ENCODE peak calls at places on chromosome 1, in nine cellular contexts. One of them, this sample, is unnamed.
A peak's percentile ranks its signal among the peaks of the same experiment; 100 is the strongest.

GRCh38 chr1:94713472-94714141 is 106.5 kb upstream of the SLC44A3 start:
- DNase-seq in heart left ventricle: peak; percentile 87
- DNase-seq in fibroblast of mammary gland: peak; percentile 100
- DNase-seq in aorta: peak; percentile 91
- DNase-seq in MM.1S: no peak
- DNase-seq in fibroblast of pulmonary artery: peak; percentile 95
- DNase-seq in keratinocyte: peak; percentile 66
- DNase-seq in IMR-90: peak; percentile 99
- DNase-seq in right cardiac atrium: peak; percentile 85
- DNase-seq in this sample: peak; percentile 97

GRCh38 chr1:15803380-15803779 is 4.1 kb downstream of the UQCRHL start:
- DNase-seq in heart left ventricle: no peak
- DNase-seq in fibroblast of mammary gland: peak; percentile 44
- DNase-seq in aorta: no peak
- DNase-seq in MM.1S: peak; percentile 18
- DNase-seq in fibroblast of pulmonary artery: peak; percentile 50
- DNase-seq in keratinocyte: no peak
- DNase-seq in IMR-90: peak; percentile 38
- DNase-seq in right cardiac atrium: no peak
- DNase-seq in this sample: no peak

GRCh38 chr1:172821609-172822274 is 162.8 kb downstream of the FASLG start:
- DNase-seq in heart left ventricle: no peak
- DNase-seq in fibroblast of mammary gland: peak; percentile 94
- DNase-seq in aorta: no peak
- DNase-seq in MM.1S: no peak
- DNase-seq in fibroblast of pulmonary artery: peak; percentile 68
- DNase-seq in keratinocyte: no peak
- DNase-seq in IMR-90: peak; percentile 80
- DNase-seq in right cardiac atrium: no peak
- DNase-seq in this sample: peak; percentile 83

GRCh38 chr1:47208374-47208850 is 18.6 kb upstream of the PDZK1IP1 start:
- DNase-seq in heart left ventricle: no peak
- DNase-seq in fibroblast of mammary gland: peak; percentile 43
- DNase-seq in aorta: no peak
- DNase-seq in MM.1S: no peak
- DNase-seq in fibroblast of pulmonary artery: no peak
- DNase-seq in keratinocyte: no peak
- DNase-seq in IMR-90: no peak
- DNase-seq in right cardiac atrium: no peak
- DNase-seq in this sample: no peak

GRCh38 chr1:21818661-21819060 is 6.6 kb downstream of the LDLRAD2 start:
- DNase-seq in heart left ventricle: peak; percentile 62
- DNase-seq in fibroblast of mammary gland: peak; percentile 29
- DNase-seq in aorta: no peak
- DNase-seq in MM.1S: peak; percentile 59
- DNase-seq in fibroblast of pulmonary artery: peak; percentile 41
- DNase-seq in keratinocyte: no peak
- DNase-seq in IMR-90: no peak
- DNase-seq in right cardiac atrium: peak; percentile 70
- DNase-seq in this sample: no peak

GRCh38 chr1:202811296-202812175 is 782 bp downstream of the PCAT6 start:
- DNase-seq in heart left ventricle: peak; percentile 32
- DNase-seq in fibroblast of mammary gland: no peak
- DNase-seq in aorta: peak; percentile 52
- DNase-seq in MM.1S: no peak
- DNase-seq in fibroblast of pulmonary artery: no peak
- DNase-seq in keratinocyte: no peak
- DNase-seq in IMR-90: peak; percentile 13
- DNase-seq in right cardiac atrium: no peak
- DNase-seq in this sample: peak; percentile 28

GRCh38 chr1:107659961-107660360 is 305.0 kb downstream of the VAV3 start:
- DNase-seq in heart left ventricle: no peak
- DNase-seq in fibroblast of mammary gland: no peak
- DNase-seq in aorta: no peak
- DNase-seq in MM.1S: no peak
- DNase-seq in fibroblast of pulmonary artery: no peak
- DNase-seq in keratinocyte: no peak
- DNase-seq in IMR-90: no peak
- DNase-seq in right cardiac atrium: no peak
- DNase-seq in this sample: no peak

GRCh38 chr1:147669475-147670318 is 627 bp downstream of the ACP6 start:
- DNase-seq in heart left ventricle: peak; percentile 45
- DNase-seq in fibroblast of mammary gland: peak; percentile 33
- DNase-seq in aorta: peak; percentile 62
- DNase-seq in MM.1S: peak; percentile 96
- DNase-seq in fibroblast of pulmonary artery: peak; percentile 39
- DNase-seq in keratinocyte: no peak
- DNase-seq in IMR-90: peak; percentile 47
- DNase-seq in right cardiac atrium: peak; percentile 77
- DNase-seq in this sample: peak; percentile 33

GRCh38 chr1:109198043-109198695 is 15.5 kb upstream of the SARS1 start:
- DNase-seq in heart left ventricle: peak; percentile 65
- DNase-seq in fibroblast of mammary gland: peak; percentile 91
- DNase-seq in aorta: peak; percentile 71
- DNase-seq in MM.1S: no peak
- DNase-seq in fibroblast of pulmonary artery: peak; percentile 89
- DNase-seq in keratinocyte: peak; percentile 95
- DNase-seq in IMR-90: peak; percentile 91
- DNase-seq in right cardiac atrium: no peak
- DNase-seq in this sample: peak; percentile 89

GRCh38 chr1:207603777-207604176 is 41.2 kb upstream of the CR1L start:
- DNase-seq in heart left ventricle: no peak
- DNase-seq in fibroblast of mammary gland: peak; percentile 69
- DNase-seq in aorta: no peak
- DNase-seq in MM.1S: no peak
- DNase-seq in fibroblast of pulmonary artery: no peak
- DNase-seq in keratinocyte: no peak
- DNase-seq in IMR-90: peak; percentile 57
- DNase-seq in right cardiac atrium: no peak
- DNase-seq in this sample: peak; percentile 65

GRCh38 chr1:157201767-157202166 is 63.6 kb upstream of the ETV3 start:
- DNase-seq in heart left ventricle: no peak
- DNase-seq in fibroblast of mammary gland: no peak
- DNase-seq in aorta: no peak
- DNase-seq in MM.1S: no peak
- DNase-seq in fibroblast of pulmonary artery: no peak
- DNase-seq in keratinocyte: no peak
- DNase-seq in IMR-90: no peak
- DNase-seq in right cardiac atrium: no peak
- DNase-seq in this sample: no peak

GRCh38 chr1:197471248-197472035 is 203.4 kb downstream of the CRB1 start:
- DNase-seq in heart left ventricle: no peak
- DNase-seq in fibroblast of mammary gland: no peak
- DNase-seq in aorta: no peak
- DNase-seq in MM.1S: no peak
- DNase-seq in fibroblast of pulmonary artery: peak; percentile 67
- DNase-seq in keratinocyte: no peak
- DNase-seq in IMR-90: no peak
- DNase-seq in right cardiac atrium: peak; percentile 30
- DNase-seq in this sample: no peak

DNA sequence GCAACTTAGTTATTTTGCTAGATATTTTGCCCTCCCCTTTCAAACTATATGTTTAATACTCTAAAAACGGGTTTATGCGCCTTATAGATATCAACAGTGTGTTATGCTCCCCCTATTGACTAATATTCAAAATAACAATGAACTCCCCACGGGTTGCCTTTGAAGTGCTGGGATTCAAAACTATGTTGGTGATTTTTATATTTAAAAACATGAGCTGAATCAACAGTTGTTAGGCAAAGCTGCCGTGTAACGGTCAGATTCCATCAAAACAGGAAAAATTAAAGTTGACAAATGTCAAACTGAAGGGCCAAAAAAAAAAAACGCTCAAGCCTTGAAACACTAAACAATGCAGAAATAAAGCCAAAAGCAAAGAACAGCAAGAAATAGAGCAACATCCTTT is 2.5 kb downstream of the TGFBR3 start:
- DNase-seq in heart left ventricle: no peak
- DNase-seq in fibroblast of mammary gland: peak; percentile 70
- DNase-seq in aorta: no peak
- DNase-seq in MM.1S: peak; percentile 45
- DNase-seq in fibroblast of pulmonary artery: peak; percentile 67
- DNase-seq in keratinocyte: no peak
- DNase-seq in IMR-90: peak; percentile 62
- DNase-seq in right cardiac atrium: no peak
- DNase-seq in this sample: peak; percentile 75
- H3K4me3 ChIP-seq in heart left ventricle: peak overlapping the region; percentile 93
- H3K4me3 ChIP-seq in fibroblast of mammary gland: peak overlapping the region; percentile 93
- H3K4me3 ChIP-seq in aorta: no peak overlapping the region
- H3K4me3 ChIP-seq in MM.1S: no peak overlapping the region
- H3K4me3 ChIP-seq in fibroblast of pulmonary artery: peak overlapping the region; percentile 15
- H3K4me3 ChIP-seq in keratinocyte: no peak overlapping the region
- H3K4me3 ChIP-seq in IMR-90: no peak overlapping the region
- H3K4me3 ChIP-seq in right cardiac atrium: peak overlapping the region; percentile 48
- H3K4me3 ChIP-seq in this sample: peak overlapping the region; percentile 99

DNA sequence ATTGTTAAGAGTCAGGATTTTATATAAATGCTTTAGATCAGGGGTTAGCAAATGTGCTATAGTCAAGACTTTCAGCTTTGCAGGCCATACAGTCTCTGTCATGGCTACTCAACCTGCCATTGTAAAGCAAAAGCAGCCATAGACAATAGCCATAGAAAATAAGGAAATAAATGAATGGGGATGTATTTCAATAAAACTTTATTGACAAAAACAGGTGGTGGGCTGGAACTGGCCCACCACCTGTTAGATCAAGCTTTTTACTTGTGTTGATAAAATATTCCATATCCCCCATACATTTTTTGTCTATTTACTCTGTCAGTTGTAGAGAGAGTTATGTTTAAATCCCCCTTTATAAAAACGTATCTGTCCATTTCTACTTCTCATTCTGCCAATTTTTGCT is 98.9 kb downstream of the HIVEP3 start:
- DNase-seq in heart left ventricle: no peak
- DNase-seq in fibroblast of mammary gland: no peak
- DNase-seq in aorta: no peak
- DNase-seq in MM.1S: no peak
- DNase-seq in fibroblast of pulmonary artery: no peak
- DNase-seq in keratinocyte: no peak
- DNase-seq in IMR-90: no peak
- DNase-seq in right cardiac atrium: no peak
- DNase-seq in this sample: no peak
- H3K4me3 ChIP-seq in heart left ventricle: no peak overlapping the region
- H3K4me3 ChIP-seq in fibroblast of mammary gland: no peak overlapping the region
- H3K4me3 ChIP-seq in aorta: no peak overlapping the region
- H3K4me3 ChIP-seq in MM.1S: no peak overlapping the region
- H3K4me3 ChIP-seq in fibroblast of pulmonary artery: no peak overlapping the region
- H3K4me3 ChIP-seq in keratinocyte: no peak overlapping the region
- H3K4me3 ChIP-seq in IMR-90: no peak overlapping the region
- H3K4me3 ChIP-seq in right cardiac atrium: no peak overlapping the region
- H3K4me3 ChIP-seq in this sample: no peak overlapping the region

GRCh38 chr1:45365051-45365450 is 24.8 kb upstream of the MUTYH start:
- DNase-seq in heart left ventricle: no peak
- DNase-seq in fibroblast of mammary gland: no peak
- DNase-seq in aorta: no peak
- DNase-seq in MM.1S: no peak
- DNase-seq in fibroblast of pulmonary artery: no peak
- DNase-seq in keratinocyte: no peak
- DNase-seq in IMR-90: no peak
- DNase-seq in right cardiac atrium: no peak
- DNase-seq in this sample: no peak

GRCh38 chr1:45364294-45364693 is 24.1 kb upstream of the MUTYH start:
- DNase-seq in heart left ventricle: no peak
- DNase-seq in fibroblast of mammary gland: no peak
- DNase-seq in aorta: no peak
- DNase-seq in MM.1S: no peak
- DNase-seq in fibroblast of pulmonary artery: no peak
- DNase-seq in keratinocyte: no peak
- DNase-seq in IMR-90: no peak
- DNase-seq in right cardiac atrium: no peak
- DNase-seq in this sample: no peak

GRCh38 chr1:45355683-45356082 is 15.4 kb upstream of the MUTYH start:
- DNase-seq in heart left ventricle: no peak
- DNase-seq in fibroblast of mammary gland: no peak
- DNase-seq in aorta: no peak
- DNase-seq in MM.1S: no peak
- DNase-seq in fibroblast of pulmonary artery: no peak
- DNase-seq in keratinocyte: no peak
- DNase-seq in IMR-90: peak; percentile 16
- DNase-seq in right cardiac atrium: no peak
- DNase-seq in this sample: no peak

GRCh38 chr1:45356186-45356585 is 15.9 kb upstream of the MUTYH start:
- DNase-seq in heart left ventricle: no peak
- DNase-seq in fibroblast of mammary gland: no peak
- DNase-seq in aorta: no peak
- DNase-seq in MM.1S: no peak
- DNase-seq in fibroblast of pulmonary artery: no peak
- DNase-seq in keratinocyte: no peak
- DNase-seq in IMR-90: peak; percentile 55
- DNase-seq in right cardiac atrium: no peak
- DNase-seq in this sample: no peak

DNA sequence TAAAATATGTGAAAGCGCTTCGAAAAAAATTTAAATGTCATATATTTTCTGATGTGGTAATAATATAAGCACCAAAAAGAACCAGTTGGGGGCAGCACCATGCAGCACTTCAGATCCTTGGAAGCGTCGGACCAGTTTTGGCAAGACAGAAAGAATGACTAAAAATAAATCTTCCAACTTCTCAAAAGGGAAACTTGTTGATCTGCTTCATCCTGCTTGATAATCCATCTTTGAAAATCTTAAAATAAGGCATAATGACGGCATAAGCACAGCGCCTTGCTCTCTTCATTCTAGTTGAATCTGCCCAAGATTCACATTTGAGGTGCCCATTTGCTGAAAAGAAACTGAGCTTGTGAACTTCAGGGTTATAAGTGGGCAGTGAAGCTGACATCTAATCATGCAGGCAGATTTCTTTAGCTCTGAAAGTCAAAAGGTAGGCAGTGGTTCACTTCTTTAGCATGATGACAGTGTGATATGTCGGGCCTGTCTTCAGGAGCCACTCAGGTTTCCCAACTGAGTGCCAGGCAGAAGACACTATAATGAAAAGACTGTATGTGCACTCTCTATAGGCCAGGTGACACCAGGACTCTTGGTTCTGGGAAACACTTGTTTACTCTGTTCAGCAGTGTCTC is 19.8 kb upstream of the MUTYH start:
- DNase-seq in heart left ventricle: peak; percentile 60
- DNase-seq in fibroblast of mammary gland: peak; percentile 76
- DNase-seq in aorta: peak; percentile 73
- DNase-seq in MM.1S: peak; percentile 65
- DNase-seq in fibroblast of pulmonary artery: peak; percentile 84
- DNase-seq in keratinocyte: no peak
- DNase-seq in IMR-90: peak; percentile 77
- DNase-seq in right cardiac atrium: peak; percentile 74
- DNase-seq in this sample: peak; percentile 86
- H3K4me3 ChIP-seq in heart left ventricle: peak overlapping the region; percentile 8
- H3K4me3 ChIP-seq in fibroblast of mammary gland: no peak overlapping the region
- H3K4me3 ChIP-seq in aorta: no peak overlapping the region
- H3K4me3 ChIP-seq in MM.1S: peak overlapping the region; percentile 29
- H3K4me3 ChIP-seq in fibroblast of pulmonary artery: no peak overlapping the region
- H3K4me3 ChIP-seq in keratinocyte: no peak overlapping the region
- H3K4me3 ChIP-seq in IMR-90: no peak overlapping the region
- H3K4me3 ChIP-seq in right cardiac atrium: no peak overlapping the region
- H3K4me3 ChIP-seq in this sample: no peak overlapping the region

DNA sequence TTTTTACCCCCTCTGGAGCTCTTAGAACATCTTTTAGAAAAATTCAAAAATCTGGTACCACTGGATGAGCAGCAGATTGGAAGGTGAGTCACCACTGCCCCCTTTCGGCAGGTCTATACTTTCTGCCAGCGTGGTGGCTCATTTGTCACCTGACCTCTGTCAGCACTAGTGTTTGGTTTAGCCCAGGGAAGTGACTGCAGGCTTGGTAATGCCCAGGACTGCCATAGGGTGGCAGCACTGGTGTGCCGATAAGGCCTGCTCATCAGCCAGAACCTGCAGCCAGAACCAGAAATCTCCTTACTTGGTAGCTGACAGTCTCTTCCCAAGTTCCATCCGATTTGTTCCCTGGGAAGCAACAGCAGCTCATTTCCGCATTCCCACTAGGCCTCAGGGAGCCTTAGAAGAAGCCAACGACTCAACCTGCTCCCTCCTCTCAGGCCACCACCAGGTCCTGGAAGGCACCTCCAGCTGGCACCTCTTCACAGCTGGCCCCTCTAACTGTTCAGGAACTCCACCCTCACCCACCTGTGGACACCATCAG is 6.8 kb downstream of the SMIM12 start:
- DNase-seq in heart left ventricle: peak; percentile 90
- DNase-seq in fibroblast of mammary gland: peak; percentile 96
- DNase-seq in aorta: peak; percentile 94
- DNase-seq in MM.1S: peak; percentile 93
- DNase-seq in fibroblast of pulmonary artery: peak; percentile 97
- DNase-seq in keratinocyte: peak; percentile 89
- DNase-seq in IMR-90: peak; percentile 95
- DNase-seq in right cardiac atrium: peak; percentile 92
- DNase-seq in this sample: peak; percentile 92
- H3K4me3 ChIP-seq in heart left ventricle: no peak overlapping the region
- H3K4me3 ChIP-seq in fibroblast of mammary gland: no peak overlapping the region
- H3K4me3 ChIP-seq in aorta: no peak overlapping the region
- H3K4me3 ChIP-seq in MM.1S: no peak overlapping the region
- H3K4me3 ChIP-seq in fibroblast of pulmonary artery: no peak overlapping the region
- H3K4me3 ChIP-seq in keratinocyte: no peak overlapping the region
- H3K4me3 ChIP-seq in IMR-90: no peak overlapping the region
- H3K4me3 ChIP-seq in right cardiac atrium: no peak overlapping the region
- H3K4me3 ChIP-seq in this sample: no peak overlapping the region